ENCODE peak calls at places on chromosomes 16 and 17, in four cellular contexts. K, B, X and U are unnamed samples.

GRCh38 chr17:31726980-31727427 is 132.0 kb downstream of the COPRS start:
- DNase-seq in K (peak), B (no peak), X (no peak), U (peak)

GRCh38 chr16:66251406-66252160 is 114.9 kb upstream of the CDH5 start:
- DNase-seq in K (no peak), B (no peak), X (no peak), U (no peak)

GRCh38 chr17:2347805-2348685 is 10.7 kb downstream of the SGSM2 start:
- DNase-seq in K (peak), B (peak), X (peak), U (peak)

GRCh38 chr17:67469208-67469980 is 92.3 kb downstream of the PITPNC1 start:
- DNase-seq in K (peak), B (peak), X (no peak), U (peak)

GRCh38 chr17:9568004-9568403 is 7.6 kb downstream of the STX8 start:
- DNase-seq in K (no peak), B (no peak), X (no peak), U (no peak)

GRCh38 chr17:41331606-41332005 is 16.1 kb upstream of the KRTAP17-1 start:
- DNase-seq in K (no peak), B (no peak), X (no peak), U (no peak)

GRCh38 chr16:84774810-84775209 is 45.0 kb upstream of the CRISPLD2 start:
- DNase-seq in K (peak), B (no peak), X (no peak), U (peak)

GRCh38 chr16:76885776-76886175 is 305.2 kb upstream of the MON1B start:
- DNase-seq in K (no peak), B (no peak), X (no peak), U (no peak)

GRCh38 chr16:351804-352520 is 561 bp downstream of the AXIN1 start:
- DNase-seq in K (no peak), B (peak), X (peak), U (no peak)

GRCh38 chr17:57085448-57086068 is 512 bp downstream of the AKAP1 start:
- DNase-seq in K (peak), B (peak), X (peak), U (peak)

GRCh38 chr17:57088298-57088697 is 3.3 kb downstream of the AKAP1 start:
- DNase-seq in K (no peak), B (no peak), X (no peak), U (no peak)

GRCh38 chr17:57084361-57084801 is 665 bp upstream of the AKAP1 start:
- DNase-seq in K (no peak), B (no peak), X (no peak), U (no peak)

GRCh38 chr17:57086069-57086930 is 1.3 kb downstream of the AKAP1 start:
- DNase-seq in K (peak), B (peak), X (peak), U (peak)

DNA sequence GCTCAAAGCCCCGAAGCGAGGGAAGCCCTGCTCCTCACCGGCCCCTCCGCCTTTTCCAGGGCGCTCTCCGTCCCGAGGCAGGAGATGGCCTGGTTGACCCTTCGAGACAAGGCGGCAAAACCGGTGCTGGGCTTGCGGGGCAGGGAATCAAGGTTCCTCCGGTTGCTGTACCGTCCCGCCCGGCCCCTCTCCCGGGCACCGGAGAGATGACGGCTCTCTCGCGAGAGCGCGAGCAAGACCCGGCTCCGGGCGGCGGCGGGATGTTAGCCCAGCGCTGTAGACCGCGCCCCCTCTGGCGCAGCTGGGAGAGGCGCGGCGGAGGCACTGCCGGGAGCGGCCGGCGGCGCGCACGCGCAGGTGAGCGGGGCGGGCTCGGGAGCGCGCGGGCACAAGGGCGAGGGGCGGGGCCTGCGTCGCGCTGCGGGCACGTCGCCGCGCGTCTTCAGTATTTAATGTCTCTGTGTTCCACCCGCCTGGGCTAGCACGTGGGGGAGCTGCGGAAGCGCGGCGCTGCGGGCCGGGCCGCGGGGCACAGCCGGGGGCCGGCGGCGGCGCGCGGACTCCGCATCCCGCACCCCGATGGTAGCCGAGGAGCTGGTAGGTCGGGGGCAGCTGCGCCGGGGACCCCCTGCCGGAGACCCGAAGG is at the start of gene AKAP1:
- DNase-seq in K (peak), B (peak), X (peak), U (peak)
- TF ChIP-seq CTCF in K (no peak), B (peak), X (peak), U (no peak)

GRCh38 chr16:73565925-73566324 is 518.0 kb upstream of the ZFHX3 start:
- DNase-seq in K (no peak), B (no peak), X (no peak), U (no peak)

GRCh38 chr16:73569266-73569665 is 521.3 kb upstream of the ZFHX3 start:
- DNase-seq in K (no peak), B (no peak), X (no peak), U (no peak)

GRCh38 chr16:73568769-73569168 is 520.8 kb upstream of the ZFHX3 start:
- DNase-seq in K (no peak), B (no peak), X (no peak), U (no peak)

GRCh38 chr16:73563709-73564108 is 515.8 kb upstream of the ZFHX3 start:
- DNase-seq in K (no peak), B (no peak), X (no peak), U (no peak)

GRCh38 chr16:73565263-73565662 is 517.3 kb upstream of the ZFHX3 start:
- DNase-seq in K (no peak), B (peak), X (peak), U (peak)
- TF ChIP-seq CTCF in K (no peak), B (peak), X (peak), U (peak)

GRCh38 chr16:78227855-78228254 is 128.4 kb downstream of the WWOX start:
- DNase-seq in K (no peak), B (peak), X (peak), U (peak)
- TF ChIP-seq CTCF in K (no peak), B (peak), X (peak), U (peak)

DNA sequence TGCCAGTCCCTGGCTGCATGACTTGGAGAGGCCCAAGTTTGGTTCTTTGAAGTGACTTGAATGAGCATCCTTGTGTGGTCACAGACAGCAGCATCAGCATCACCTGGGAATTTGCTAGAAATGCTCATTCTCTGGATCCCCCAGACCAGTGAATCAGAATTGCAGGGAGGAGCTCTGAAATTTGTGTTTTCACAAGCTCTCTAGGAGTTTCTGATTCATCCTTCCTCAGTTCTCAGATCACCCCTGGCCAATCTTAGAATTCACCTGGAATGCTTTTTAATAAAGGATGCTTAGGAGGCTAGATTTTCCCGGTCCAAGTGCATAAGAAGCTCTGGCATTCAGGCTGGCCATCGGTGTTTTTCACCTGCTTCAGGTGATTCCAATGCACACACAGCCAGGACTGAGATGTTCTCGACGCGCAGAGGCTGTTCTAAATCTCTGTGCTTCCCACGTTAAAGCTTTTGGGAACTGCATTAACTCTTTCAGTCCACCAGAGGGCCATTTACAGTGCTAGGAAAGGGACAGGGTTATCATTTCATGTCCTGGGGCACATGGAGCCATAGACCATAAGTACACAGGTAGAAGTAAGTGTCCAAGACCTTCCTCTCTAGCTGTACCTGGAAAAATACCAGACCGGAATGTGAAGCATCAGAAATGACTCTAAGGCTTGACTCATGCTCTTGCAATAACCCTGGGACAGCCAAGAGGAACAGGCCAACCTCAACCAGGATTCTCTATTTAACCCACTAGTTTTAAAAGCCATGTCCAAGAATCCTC is 85.7 kb upstream of the XYLT1 start:
- DNase-seq in K (peak), B (peak), X (peak), U (peak)
- TF ChIP-seq CTCF in K (peak), B (peak), X (peak), U (peak)

DNA sequence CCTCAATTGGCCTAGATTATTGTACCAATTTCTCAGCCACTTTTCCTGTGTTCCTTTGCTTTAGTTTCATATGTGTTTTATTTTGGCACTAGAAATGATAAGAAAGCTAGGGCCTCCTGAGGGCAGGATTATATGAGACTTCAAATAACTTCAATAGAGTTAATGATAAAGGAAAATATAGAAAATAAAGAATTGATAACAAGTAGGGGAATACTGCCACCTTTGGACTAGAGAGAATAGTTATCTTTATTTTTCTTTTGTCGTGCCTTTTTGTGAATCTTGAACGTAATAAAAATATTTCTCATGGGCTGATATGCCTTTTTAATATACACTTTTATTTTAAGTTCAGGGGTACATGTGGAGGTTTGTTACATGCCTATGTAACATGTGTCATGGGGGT is 29.3 kb upstream of the RBL2 start:
- DNase-seq in K (peak), B (no peak), X (no peak), U (no peak)
- TF ChIP-seq CTCF in K (peak), B (no peak), X (peak), U (peak)